ENCODE peak calls at places on chromosome 21, in nine cellular contexts. O, W, X, F, B, T, Z, H and Q are unnamed samples.

GRCh38 chr21:18840239-18840638 is 436.7 kb upstream of the TMPRSS15 start:
- DNase-seq in O (no peak), W (no peak), X (no peak), F (no peak), B (peak; percentile 6), T (peak; percentile 47), Z (no peak), H (no peak), Q (no peak)

GRCh38 chr21:40422851-40423635 is 423.9 kb downstream of the DSCAM start:
- DNase-seq in O (no peak), W (no peak), X (no peak), F (no peak), B (no peak), T (no peak), Z (no peak), H (peak; percentile 2), Q (no peak)

GRCh38 chr21:45016491-45017375 is 57.6 kb upstream of the ADARB1 start:
- DNase-seq in O (peak; percentile 67), W (no peak), X (peak; percentile 13), F (no peak), B (no peak), T (no peak), Z (no peak), H (no peak), Q (no peak)

GRCh38 chr21:15706686-15707085 is 23.1 kb upstream of the USP25 start:
- DNase-seq in O (no peak), W (no peak), X (no peak), F (peak; percentile 96), B (no peak), T (no peak), Z (peak; percentile 96), H (peak; percentile 75), Q (no peak)

GRCh38 chr21:44261191-44261631 is 486 bp downstream of the DNMT3L start:
- DNase-seq in O (no peak), W (no peak), X (no peak), F (no peak), B (no peak), T (no peak), Z (no peak), H (no peak), Q (no peak)

GRCh38 chr21:14842641-14843040 is 222.2 kb downstream of the NRIP1 start:
- DNase-seq in O (no peak), W (no peak), X (no peak), F (no peak), B (no peak), T (no peak), Z (no peak), H (no peak), Q (no peak)

GRCh38 chr21:29499734-29500343 is 201.1 kb downstream of the BACH1 start:
- DNase-seq in O (no peak), W (no peak), X (no peak), F (peak; percentile 57), B (peak; percentile 30), T (no peak), Z (peak; percentile 46), H (no peak), Q (no peak)

GRCh38 chr21:43827015-43827611 is 37.7 kb downstream of the RRP1 start:
- DNase-seq in O (no peak), W (no peak), X (no peak), F (peak; percentile 58), B (peak; percentile 64), T (no peak), Z (peak; percentile 65), H (peak; percentile 19), Q (no peak)

DNA sequence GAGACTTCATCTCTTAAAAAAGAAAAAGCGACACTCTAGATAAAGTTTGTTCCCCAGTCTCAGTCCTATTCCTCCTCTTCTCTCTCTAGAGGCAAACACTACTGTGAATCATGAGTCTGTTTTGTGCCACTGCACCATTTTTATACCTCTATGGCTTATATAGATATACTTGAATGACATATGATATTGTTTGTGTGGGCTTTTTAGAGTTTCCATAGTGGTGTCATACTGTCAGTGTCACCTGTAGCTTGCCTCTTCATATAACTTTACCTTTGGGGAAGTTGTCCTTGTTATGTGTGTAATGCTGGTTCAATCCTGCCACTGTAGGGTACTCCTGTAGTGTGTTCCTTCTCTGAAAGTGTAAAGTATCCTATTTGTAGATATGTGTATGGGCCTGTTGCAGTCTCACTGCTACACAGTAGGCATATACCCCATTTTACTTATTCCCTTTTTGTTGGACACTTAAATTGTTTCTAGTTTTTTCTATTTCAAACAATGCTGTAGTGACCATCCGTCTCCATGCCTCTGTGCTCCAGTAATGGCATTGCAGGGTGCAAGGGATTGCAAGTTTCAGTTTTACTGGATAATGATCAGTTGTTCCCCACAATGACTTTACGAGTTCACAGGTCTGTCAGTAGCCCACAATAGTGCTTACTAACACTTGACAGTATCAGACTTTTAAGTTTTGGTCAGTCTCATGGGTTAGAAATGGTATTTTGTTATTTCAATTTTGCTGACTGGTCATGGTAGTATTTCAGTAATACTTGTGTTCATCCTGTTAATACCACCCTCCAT is 2.7 kb downstream of the PRMT2 start:
- DNase-seq in O (no peak), W (no peak), X (no peak), F (no peak), B (no peak), T (no peak), Z (no peak), H (no peak), Q (no peak)
- H3K4me3 ChIP-seq in O (peak overlapping the region; percentile 20), W (no peak overlapping the region), X (peak overlapping the region; percentile 34), F (no peak overlapping the region), B (no peak overlapping the region), T (no peak overlapping the region), Z (peak overlapping the region; percentile 30), H (no peak overlapping the region), Q (peak overlapping the region; percentile 17)

DNA sequence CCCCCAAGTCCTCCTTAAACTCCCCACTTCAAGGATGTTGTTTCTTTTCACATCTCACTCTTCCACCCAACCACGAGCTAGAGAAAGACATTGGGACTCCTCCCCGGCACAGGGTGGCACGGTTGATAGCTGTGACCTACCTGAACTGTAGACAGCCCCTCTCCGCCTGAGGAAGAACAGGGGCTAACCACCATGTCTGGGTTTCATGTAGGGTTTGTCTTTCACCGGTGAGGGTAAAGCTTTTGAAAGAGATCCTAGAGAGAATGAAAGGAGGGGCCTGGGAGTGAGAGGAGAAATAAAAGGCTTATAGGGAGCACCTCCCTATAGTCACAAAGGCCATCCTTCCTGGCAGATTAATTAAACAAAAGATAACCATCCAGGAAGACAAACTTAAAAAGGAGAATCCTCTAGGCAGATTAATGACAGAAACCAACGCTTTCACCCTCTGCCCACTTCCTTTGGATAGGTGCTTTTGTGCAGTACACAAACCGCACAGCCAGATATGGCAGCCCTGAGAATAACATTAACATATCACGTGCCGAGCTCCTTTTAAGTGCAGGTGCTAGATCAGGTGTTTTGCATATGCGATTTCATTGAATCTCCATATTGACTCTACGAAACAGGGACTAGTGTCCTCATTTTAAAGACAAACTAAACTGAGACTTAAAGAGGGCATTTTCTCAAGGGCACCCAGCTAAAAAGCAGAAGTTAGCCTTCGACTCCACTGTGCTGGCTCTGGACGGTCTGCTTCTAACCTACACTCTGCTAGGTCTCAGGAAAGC is 178.0 kb upstream of the RUNX1 start:
- DNase-seq in O (no peak), W (peak; percentile 66), X (no peak), F (no peak), B (no peak), T (peak; percentile 98), Z (no peak), H (no peak), Q (no peak)
- H3K4me3 ChIP-seq in O (no peak overlapping the region), W (no peak overlapping the region), X (no peak overlapping the region), F (no peak overlapping the region), B (no peak overlapping the region), T (peak overlapping the region; percentile 59), Z (no peak overlapping the region), H (no peak overlapping the region), Q (no peak overlapping the region)

GRCh38 chr21:34670962-34671348 is 2.2 kb downstream of the CLIC6 start:
- DNase-seq in O (no peak), W (no peak), X (no peak), F (no peak), B (no peak), T (no peak), Z (no peak), H (no peak), Q (no peak)

GRCh38 chr21:34667761-34668160 is 1.0 kb upstream of the CLIC6 start:
- DNase-seq in O (no peak), W (no peak), X (no peak), F (no peak), B (no peak), T (no peak), Z (no peak), H (no peak), Q (no peak)

GRCh38 chr21:34668803-34669148 is at the start of gene CLIC6:
- DNase-seq in O (peak; percentile 80), W (no peak), X (peak; percentile 34), F (no peak), B (no peak), T (no peak), Z (no peak), H (no peak), Q (no peak)

GRCh38 chr21:34670220-34670961 is 1.6 kb downstream of the CLIC6 start:
- DNase-seq in O (no peak), W (peak; percentile 64), X (no peak), F (no peak), B (no peak), T (no peak), Z (peak; percentile 41), H (no peak), Q (no peak)

GRCh38 chr21:34669149-34669879 is 520 bp downstream of the CLIC6 start:
- DNase-seq in O (no peak), W (peak; percentile 76), X (no peak), F (no peak), B (no peak), T (no peak), Z (peak; percentile 20), H (no peak), Q (no peak)
- H3K4me3 ChIP-seq in O (peak overlapping the region; percentile 61), W (peak overlapping the region; percentile 86), X (peak overlapping the region; percentile 70), F (peak overlapping the region; percentile 15), B (no peak overlapping the region), T (no peak overlapping the region), Z (peak overlapping the region; percentile 15), H (peak overlapping the region; percentile 32), Q (peak overlapping the region; percentile 46)

GRCh38 chr21:46284722-46285121 is 689 bp downstream of the MCM3AP start:
- DNase-seq in O (no peak), W (no peak), X (no peak), F (no peak), B (no peak), T (no peak), Z (no peak), H (no peak), Q (no peak)

GRCh38 chr21:46285761-46286667 is at the start of gene YBEY:
- DNase-seq in O (peak; percentile 93), W (peak; percentile 95), X (peak; percentile 92), F (peak; percentile 96), B (peak; percentile 91), T (peak; percentile 92), Z (peak; percentile 98), H (peak; percentile 49), Q (peak; percentile 91)

GRCh38 chr21:46286668-46286982 is 483 bp downstream of the YBEY start:
- DNase-seq in O (no peak), W (no peak), X (no peak), F (no peak), B (no peak), T (no peak), Z (no peak), H (no peak), Q (no peak)

GRCh38 chr21:46285206-46285661 is at the start of gene MCM3AP:
- DNase-seq in O (no peak), W (no peak), X (no peak), F (no peak), B (no peak), T (no peak), Z (no peak), H (no peak), Q (no peak)

DNA sequence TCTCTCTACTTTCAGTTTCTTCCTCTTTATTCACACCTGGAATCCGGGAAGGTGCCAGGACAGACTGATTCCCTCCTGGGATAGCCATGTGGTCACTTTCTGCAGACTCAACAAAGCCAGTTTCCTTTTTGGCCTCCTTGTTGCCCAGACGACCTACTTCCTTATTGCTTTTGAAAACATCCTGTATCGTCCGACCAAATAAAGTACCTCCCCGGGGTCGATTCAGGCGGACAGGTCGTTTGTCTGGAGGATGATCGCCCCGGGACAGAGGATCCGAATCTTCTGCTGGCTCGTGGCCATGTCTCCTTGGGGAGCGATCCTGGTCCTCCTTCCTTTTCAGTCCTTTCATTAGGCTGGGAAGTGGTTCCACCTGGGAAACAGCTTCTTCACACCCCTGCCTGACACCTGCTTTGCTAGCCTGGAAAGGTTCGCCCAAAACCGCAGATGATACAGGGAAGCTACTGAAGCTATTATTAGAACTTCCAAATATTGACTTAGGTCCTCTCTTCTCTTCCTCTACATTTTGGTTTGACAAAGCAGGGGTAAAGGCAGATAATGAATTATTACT is 1.2 kb downstream of the MCM3AP start:
- DNase-seq in O (no peak), W (no peak), X (no peak), F (no peak), B (no peak), T (no peak), Z (no peak), H (no peak), Q (no peak)
- H3K4me3 ChIP-seq in O (peak overlapping the region; percentile 11), W (peak overlapping the region; percentile 20), X (peak overlapping the region; percentile 84), F (no peak overlapping the region), B (no peak overlapping the region), T (peak overlapping the region; percentile 78), Z (peak overlapping the region; percentile 93), H (no peak overlapping the region), Q (no peak overlapping the region)